ENCODE peak calls at places on chromosomes 11 and 22, in six cellular contexts. K is heart left ventricle, W is neural progenitor cell, P is A673, E is transverse colon, O is psoas muscle. X is an unnamed sample.

GRCh38 chr22:40323681-40324083 is 22.6 kb upstream of the ADSL start:
- DNase-seq in K (no peak), W (no peak), P (no peak), E (no peak), O (no peak), X (peak)

GRCh38 chr11:10628506-10629236 is 60.2 kb upstream of the LYVE1 start:
- DNase-seq in K (no peak), W (no peak), P (no peak), E (no peak), O (no peak), X (no peak)

GRCh38 chr11:123654566-123655081 is at the start of gene SCN3B:
- DNase-seq in K (peak), W (peak), P (peak), E (peak), O (peak), X (peak)

GRCh38 chr11:122756417-122756816 is 81.9 kb upstream of the CRTAM start:
- DNase-seq in K (peak), W (no peak), P (no peak), E (peak), O (peak), X (no peak)

GRCh38 chr11:62201376-62201775 is 7.1 kb upstream of the SCGB2A1 start:
- DNase-seq in K (no peak), W (no peak), P (no peak), E (no peak), O (no peak), X (no peak)

GRCh38 chr11:108871152-108871551 is 206.3 kb downstream of the DDX10 start:
- DNase-seq in K (peak), W (peak), P (peak), E (no peak), O (no peak), X (peak)

GRCh38 chr11:6625156-6625831 is 6.1 kb upstream of the TPP1 start:
- DNase-seq in K (no peak), W (no peak), P (no peak), E (no peak), O (no peak), X (no peak)

GRCh38 chr11:36744375-36745168 is 146.5 kb upstream of the RAG2 start:
- DNase-seq in K (peak), W (peak), P (peak), E (peak), O (peak), X (peak)

GRCh38 chr22:38028344-38029130 is 28.7 kb upstream of the PICK1 start:
- DNase-seq in K (no peak), W (no peak), P (no peak), E (no peak), O (no peak), X (no peak)

GRCh38 chr11:11864332-11864731 is 22.6 kb downstream of the USP47 start:
- DNase-seq in K (no peak), W (no peak), P (no peak), E (no peak), O (no peak), X (no peak)

DNA sequence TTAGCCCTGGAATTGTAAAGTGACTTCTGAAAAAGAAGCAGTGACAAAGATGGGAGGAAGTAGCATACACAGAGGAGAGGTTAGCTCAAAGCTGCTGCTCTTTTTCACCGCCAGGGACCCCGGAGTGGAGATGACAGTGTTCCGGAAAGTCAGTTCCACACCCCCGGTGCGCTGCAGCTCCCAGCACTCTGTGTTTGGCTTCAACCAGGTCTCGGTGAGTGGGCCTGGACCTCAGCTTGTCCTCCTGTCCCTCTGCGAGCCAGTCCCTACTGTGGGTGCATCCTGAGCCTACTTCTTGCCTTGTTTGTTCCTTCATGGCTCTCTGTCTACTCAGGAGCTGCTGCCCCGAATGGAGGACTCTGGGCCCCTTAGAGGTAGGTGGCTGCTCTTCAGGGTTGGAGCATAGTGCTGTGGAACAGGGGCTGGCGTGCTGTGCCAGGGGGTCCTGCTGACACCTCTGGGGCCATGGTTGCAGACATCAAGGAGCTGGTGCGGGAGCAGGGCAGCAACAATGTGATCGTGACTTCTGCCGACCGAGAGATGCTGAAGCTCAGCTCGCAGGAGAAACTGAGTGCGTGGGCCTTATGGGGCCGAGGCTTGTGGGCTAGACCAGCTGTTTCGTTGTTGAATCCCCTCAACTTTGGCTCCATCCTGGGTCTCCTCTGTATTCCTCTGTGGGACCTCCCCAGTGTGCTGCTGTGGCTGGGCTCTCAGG is 1.7 kb downstream of the PCNX3 start:
- DNase-seq in K (no peak), W (no peak), P (no peak), E (no peak), O (no peak), X (no peak)
- H3K4me3 ChIP-seq in K (peak), W (no peak), P (peak), E (no peak), O (peak), X (peak)

GRCh38 chr11:32151036-32151435 is 60.2 kb downstream of the RCN1 start:
- DNase-seq in K (no peak), W (no peak), P (no peak), E (no peak), O (no peak), X (no peak)

GRCh38 chr11:32149748-32150147 is 58.9 kb downstream of the RCN1 start:
- DNase-seq in K (no peak), W (no peak), P (no peak), E (no peak), O (no peak), X (no peak)

GRCh38 chr11:32153747-32154146 is 62.9 kb downstream of the RCN1 start:
- DNase-seq in K (no peak), W (no peak), P (no peak), E (no peak), O (no peak), X (no peak)

GRCh38 chr11:32152821-32153220 is 61.9 kb downstream of the RCN1 start:
- DNase-seq in K (no peak), W (no peak), P (no peak), E (no peak), O (no peak), X (no peak)

GRCh38 chr11:32154275-32154674 is 63.4 kb downstream of the RCN1 start:
- DNase-seq in K (no peak), W (no peak), P (no peak), E (no peak), O (no peak), X (peak)
- TF ChIP-seq CTCF in K (no peak), W (peak), P (peak), E (no peak), O (no peak), X (peak)

DNA sequence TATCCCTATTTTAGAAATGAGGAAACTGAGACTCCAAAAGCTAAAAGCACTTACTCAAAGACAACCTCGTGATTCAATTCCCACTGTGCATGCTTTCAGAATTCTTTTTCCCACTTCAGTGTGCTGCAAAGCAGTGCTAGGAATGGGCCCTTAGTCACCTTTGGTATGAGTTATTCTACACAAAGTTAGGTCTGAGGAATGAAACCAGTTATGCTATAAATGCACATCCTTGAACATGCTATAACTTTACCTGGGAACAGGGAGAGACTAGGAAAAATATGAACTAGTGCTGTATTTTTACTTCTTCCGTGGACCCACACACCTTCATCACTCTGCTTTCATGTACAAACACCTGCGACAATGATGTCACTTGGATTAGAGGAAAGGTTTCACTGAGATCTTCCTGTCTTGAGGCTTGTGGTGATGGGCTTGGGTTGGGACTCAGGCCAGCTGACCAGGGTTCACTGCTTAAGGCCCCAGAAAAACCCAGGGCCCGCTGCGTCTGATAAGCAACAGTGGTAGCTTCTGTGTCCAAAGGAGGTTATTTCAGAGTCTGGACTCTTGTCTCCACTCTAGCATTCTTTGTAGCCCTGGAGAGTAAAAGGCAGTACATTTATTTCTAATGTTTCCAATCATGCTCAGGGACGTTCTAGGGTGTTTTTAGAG is 81.6 kb downstream of the ZC3H12C start:
- DNase-seq in K (no peak), W (no peak), P (no peak), E (no peak), O (no peak), X (peak)
- H3K4me3 ChIP-seq in K (peak), W (no peak), P (no peak), E (no peak), O (no peak), X (no peak)

GRCh38 chr11:77590194-77590591 is 440 bp downstream of the AQP11 start:
- DNase-seq in K (peak), W (peak), P (peak), E (peak), O (no peak), X (peak)
- TF ChIP-seq CTCF in K (no peak), W (peak), P (no peak), E (no peak), O (no peak), X (no peak)

DNA sequence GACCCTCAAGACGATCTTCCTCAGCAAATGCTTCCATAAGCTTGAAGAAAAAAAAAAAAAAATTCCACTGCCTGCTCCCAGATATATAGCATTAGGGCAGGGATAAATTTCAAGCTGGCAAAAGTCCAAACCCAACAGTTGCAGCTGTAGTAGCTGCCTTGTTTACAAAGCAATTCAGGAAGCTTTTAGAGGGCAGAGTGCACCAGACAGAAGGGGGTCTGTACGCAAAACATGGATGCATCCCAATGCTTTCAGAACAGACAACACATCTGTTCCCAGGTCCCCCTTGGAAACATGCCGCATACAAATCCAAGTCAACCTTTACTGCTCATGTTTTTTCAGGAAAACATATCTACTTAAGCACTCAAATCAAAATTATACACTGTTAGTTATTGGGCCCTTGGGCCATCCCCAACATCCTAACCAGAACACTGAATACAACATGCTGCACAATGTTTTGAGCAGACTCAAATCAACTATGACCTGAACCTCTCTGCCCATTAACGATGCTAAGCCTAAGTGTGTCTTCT is 94.5 kb downstream of the CADM1 start:
- DNase-seq in K (no peak), W (peak), P (no peak), E (no peak), O (no peak), X (no peak)
- H3K4me3 ChIP-seq in K (no peak), W (no peak), P (no peak), E (no peak), O (no peak), X (no peak)